ENCODE peak calls at places on chromosomes 11 and 22, in ten cellular contexts. One of them, this sample, is unnamed. For H3K4me1, the result is how much of the 10 kb centered on the place peaks cover.

GRCh38 chr11:46463701-46464100 is 72.1 kb upstream of the CHRM4 start:
- DNase-seq in adrenal gland: no peak
- DNase-seq in prostate gland: no peak
- DNase-seq in A549: no peak
- DNase-seq in IMR-90: no peak
- DNase-seq in breast epithelium: no peak
- DNase-seq in suprapubic skin: no peak
- DNase-seq in transverse colon: no peak
- DNase-seq in ovary: no peak
- DNase-seq in sigmoid colon: no peak
- DNase-seq in this sample: no peak

GRCh38 chr22:25051073-25051472 is 98.6 kb downstream of the KIAA1671 start:
- DNase-seq in adrenal gland: no peak
- DNase-seq in prostate gland: no peak
- DNase-seq in A549: peak
- DNase-seq in IMR-90: no peak
- DNase-seq in breast epithelium: no peak
- DNase-seq in suprapubic skin: no peak
- DNase-seq in transverse colon: no peak
- DNase-seq in ovary: no peak
- DNase-seq in sigmoid colon: no peak
- DNase-seq in this sample: no peak

GRCh38 chr11:95556342-95557151 is 233.0 kb downstream of the FAM76B start:
- DNase-seq in adrenal gland: no peak
- DNase-seq in prostate gland: no peak
- DNase-seq in A549: no peak
- DNase-seq in IMR-90: peak
- DNase-seq in breast epithelium: no peak
- DNase-seq in suprapubic skin: no peak
- DNase-seq in transverse colon: no peak
- DNase-seq in ovary: no peak
- DNase-seq in sigmoid colon: no peak
- DNase-seq in this sample: no peak

GRCh38 chr11:94776351-94777321 is 8.5 kb downstream of the AMOTL1 start:
- DNase-seq in adrenal gland: no peak
- DNase-seq in prostate gland: peak
- DNase-seq in A549: peak
- DNase-seq in IMR-90: peak
- DNase-seq in breast epithelium: no peak
- DNase-seq in suprapubic skin: no peak
- DNase-seq in transverse colon: no peak
- DNase-seq in ovary: no peak
- DNase-seq in sigmoid colon: peak
- DNase-seq in this sample: no peak

GRCh38 chr11:75779960-75780359 is 11.4 kb downstream of the DGAT2 start:
- DNase-seq in adrenal gland: no peak
- DNase-seq in prostate gland: no peak
- DNase-seq in A549: no peak
- DNase-seq in IMR-90: no peak
- DNase-seq in breast epithelium: no peak
- DNase-seq in suprapubic skin: no peak
- DNase-seq in transverse colon: no peak
- DNase-seq in ovary: no peak
- DNase-seq in sigmoid colon: no peak
- DNase-seq in this sample: no peak

GRCh38 chr22:25661067-25661466 is 80.9 kb upstream of the MYO18B start:
- DNase-seq in adrenal gland: no peak
- DNase-seq in prostate gland: no peak
- DNase-seq in A549: no peak
- DNase-seq in IMR-90: no peak
- DNase-seq in breast epithelium: no peak
- DNase-seq in suprapubic skin: no peak
- DNase-seq in transverse colon: no peak
- DNase-seq in ovary: no peak
- DNase-seq in sigmoid colon: no peak
- DNase-seq in this sample: no peak

GRCh38 chr11:19711911-19712280 is 741 bp upstream of the NAV2 start:
- DNase-seq in adrenal gland: no peak
- DNase-seq in prostate gland: peak
- DNase-seq in A549: no peak
- DNase-seq in IMR-90: no peak
- DNase-seq in breast epithelium: no peak
- DNase-seq in suprapubic skin: no peak
- DNase-seq in transverse colon: peak
- DNase-seq in ovary: peak
- DNase-seq in sigmoid colon: no peak
- DNase-seq in this sample: no peak

GRCh38 chr11:99244613-99245012 is 223.9 kb downstream of the CNTN5 start:
- DNase-seq in adrenal gland: no peak
- DNase-seq in prostate gland: no peak
- DNase-seq in A549: no peak
- DNase-seq in IMR-90: peak
- DNase-seq in breast epithelium: no peak
- DNase-seq in suprapubic skin: no peak
- DNase-seq in transverse colon: no peak
- DNase-seq in ovary: no peak
- DNase-seq in sigmoid colon: no peak
- DNase-seq in this sample: no peak

GRCh38 chr11:109696191-109696897 is 274.4 kb downstream of the C11orf87 start:
- DNase-seq in adrenal gland: no peak
- DNase-seq in prostate gland: no peak
- DNase-seq in A549: no peak
- DNase-seq in IMR-90: peak
- DNase-seq in breast epithelium: no peak
- DNase-seq in suprapubic skin: no peak
- DNase-seq in transverse colon: no peak
- DNase-seq in ovary: no peak
- DNase-seq in sigmoid colon: no peak
- DNase-seq in this sample: no peak

DNA sequence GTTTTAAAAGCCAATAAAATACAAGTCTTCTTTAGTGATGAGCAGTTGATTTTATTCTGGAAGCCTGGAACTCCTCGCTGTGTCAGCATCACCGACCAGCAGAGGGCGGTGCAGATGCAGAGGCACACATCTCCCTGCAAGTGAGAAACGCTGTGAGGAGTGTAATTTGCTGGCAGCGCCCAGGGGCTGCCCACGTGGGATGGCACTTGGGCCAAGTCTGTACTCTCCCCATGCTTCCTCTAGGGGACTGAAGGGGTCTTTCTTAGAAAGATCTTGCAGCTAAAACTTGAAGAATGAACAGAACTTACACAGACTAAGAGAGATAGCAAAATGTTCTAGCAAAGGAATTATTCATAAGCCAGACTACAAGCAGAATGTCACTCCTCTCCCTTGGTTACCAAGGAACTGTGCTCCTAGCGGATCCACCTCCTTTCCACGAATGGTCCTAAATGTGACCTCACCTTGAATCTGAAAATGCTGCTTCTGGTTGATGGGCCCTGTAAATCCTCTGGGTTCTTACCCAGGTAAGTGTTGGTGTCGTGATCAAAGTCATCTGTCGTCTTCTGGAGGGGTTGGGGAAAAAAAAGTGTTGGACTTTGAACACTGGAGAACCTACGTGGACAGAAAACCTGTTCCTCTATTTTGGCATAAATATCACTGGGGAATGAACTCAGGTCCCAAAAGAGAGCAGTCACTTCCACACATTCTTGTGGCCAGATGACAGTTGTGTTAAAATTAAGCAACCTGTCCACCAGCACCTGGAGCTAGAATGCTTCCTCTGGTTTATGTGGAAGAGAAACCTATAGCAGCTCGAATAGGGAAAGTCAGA is 31.8 kb downstream of the CNTF start:
- DNase-seq in adrenal gland: peak
- DNase-seq in prostate gland: peak
- DNase-seq in A549: peak
- DNase-seq in IMR-90: peak
- DNase-seq in breast epithelium: peak
- DNase-seq in suprapubic skin: peak
- DNase-seq in transverse colon: peak
- DNase-seq in ovary: peak
- DNase-seq in sigmoid colon: peak
- DNase-seq in this sample: peak
- TF ChIP-seq POLR2A in adrenal gland: no peak
- TF ChIP-seq POLR2A in prostate gland: no peak
- TF ChIP-seq POLR2A in A549: no peak
- TF ChIP-seq POLR2A in IMR-90: no peak
- TF ChIP-seq POLR2A in breast epithelium: no peak
- TF ChIP-seq POLR2A in suprapubic skin: no peak
- TF ChIP-seq POLR2A in transverse colon: no peak
- TF ChIP-seq POLR2A in ovary: no peak
- TF ChIP-seq POLR2A in sigmoid colon: no peak
- TF ChIP-seq POLR2A in this sample: no peak

DNA sequence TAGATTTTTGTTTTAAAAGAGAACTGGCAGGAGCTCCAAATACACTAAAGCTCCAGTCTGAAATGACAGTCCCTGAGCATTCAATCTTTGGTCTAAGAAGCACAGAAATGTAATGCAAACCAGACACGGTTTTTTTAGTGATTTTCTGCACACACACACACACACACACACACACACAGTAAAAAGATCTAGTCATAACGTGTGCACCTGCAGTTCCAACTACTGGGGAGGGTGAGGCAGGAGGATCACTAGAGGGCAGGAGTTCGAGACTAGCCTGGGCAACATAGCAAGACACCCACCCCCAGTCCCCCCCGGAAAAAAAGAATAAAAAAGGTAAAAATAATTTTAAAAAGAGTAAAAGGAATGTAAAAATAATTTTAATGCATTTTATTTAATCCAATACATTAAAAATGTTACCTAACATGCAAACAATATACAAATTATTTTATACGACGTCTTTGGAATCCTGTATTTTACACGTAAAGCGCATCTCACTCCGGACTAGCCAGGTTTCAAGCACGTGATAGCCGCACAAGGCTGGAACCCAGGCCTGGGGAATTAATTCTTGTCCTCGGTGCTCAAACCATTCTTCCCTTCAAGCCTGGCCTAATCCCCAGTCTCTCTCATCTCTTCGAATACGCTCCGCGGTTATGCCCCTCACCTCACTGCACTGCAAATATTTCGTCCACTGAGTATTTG is 762 bp upstream of the TBC1D22A start:
- DNase-seq in adrenal gland: no peak
- DNase-seq in prostate gland: no peak
- DNase-seq in A549: no peak
- DNase-seq in IMR-90: peak
- DNase-seq in breast epithelium: no peak
- DNase-seq in suprapubic skin: no peak
- DNase-seq in transverse colon: no peak
- DNase-seq in ovary: no peak
- DNase-seq in sigmoid colon: no peak
- DNase-seq in this sample: no peak
- H3K4me1 ChIP-seq in adrenal gland: under half
- H3K4me1 ChIP-seq in prostate gland: under half
- H3K4me1 ChIP-seq in A549: under half
- H3K4me1 ChIP-seq in IMR-90: under half
- H3K4me1 ChIP-seq in breast epithelium: under half
- H3K4me1 ChIP-seq in suprapubic skin: under half
- H3K4me1 ChIP-seq in transverse colon: half or more
- H3K4me1 ChIP-seq in ovary: under half
- H3K4me1 ChIP-seq in sigmoid colon: under half
- H3K4me1 ChIP-seq in this sample: half or more

GRCh38 chr22:38174626-38175025 is 7.0 kb downstream of the PLA2G6 start:
- DNase-seq in adrenal gland: peak
- DNase-seq in prostate gland: no peak
- DNase-seq in A549: no peak
- DNase-seq in IMR-90: no peak
- DNase-seq in breast epithelium: no peak
- DNase-seq in suprapubic skin: no peak
- DNase-seq in transverse colon: no peak
- DNase-seq in ovary: no peak
- DNase-seq in sigmoid colon: peak
- DNase-seq in this sample: no peak

GRCh38 chr22:38177926-38178604 is 3.6 kb downstream of the PLA2G6 start:
- DNase-seq in adrenal gland: peak
- DNase-seq in prostate gland: peak
- DNase-seq in A549: peak
- DNase-seq in IMR-90: peak
- DNase-seq in breast epithelium: peak
- DNase-seq in suprapubic skin: no peak
- DNase-seq in transverse colon: peak
- DNase-seq in ovary: peak
- DNase-seq in sigmoid colon: peak
- DNase-seq in this sample: peak

GRCh38 chr22:38175206-38176118 is 6.2 kb downstream of the PLA2G6 start:
- DNase-seq in adrenal gland: no peak
- DNase-seq in prostate gland: no peak
- DNase-seq in A549: no peak
- DNase-seq in IMR-90: no peak
- DNase-seq in breast epithelium: no peak
- DNase-seq in suprapubic skin: no peak
- DNase-seq in transverse colon: no peak
- DNase-seq in ovary: peak
- DNase-seq in sigmoid colon: peak
- DNase-seq in this sample: no peak

GRCh38 chr22:38177044-38177443 is 4.6 kb downstream of the PLA2G6 start:
- DNase-seq in adrenal gland: peak
- DNase-seq in prostate gland: no peak
- DNase-seq in A549: no peak
- DNase-seq in IMR-90: no peak
- DNase-seq in breast epithelium: no peak
- DNase-seq in suprapubic skin: no peak
- DNase-seq in transverse colon: no peak
- DNase-seq in ovary: no peak
- DNase-seq in sigmoid colon: peak
- DNase-seq in this sample: no peak

DNA sequence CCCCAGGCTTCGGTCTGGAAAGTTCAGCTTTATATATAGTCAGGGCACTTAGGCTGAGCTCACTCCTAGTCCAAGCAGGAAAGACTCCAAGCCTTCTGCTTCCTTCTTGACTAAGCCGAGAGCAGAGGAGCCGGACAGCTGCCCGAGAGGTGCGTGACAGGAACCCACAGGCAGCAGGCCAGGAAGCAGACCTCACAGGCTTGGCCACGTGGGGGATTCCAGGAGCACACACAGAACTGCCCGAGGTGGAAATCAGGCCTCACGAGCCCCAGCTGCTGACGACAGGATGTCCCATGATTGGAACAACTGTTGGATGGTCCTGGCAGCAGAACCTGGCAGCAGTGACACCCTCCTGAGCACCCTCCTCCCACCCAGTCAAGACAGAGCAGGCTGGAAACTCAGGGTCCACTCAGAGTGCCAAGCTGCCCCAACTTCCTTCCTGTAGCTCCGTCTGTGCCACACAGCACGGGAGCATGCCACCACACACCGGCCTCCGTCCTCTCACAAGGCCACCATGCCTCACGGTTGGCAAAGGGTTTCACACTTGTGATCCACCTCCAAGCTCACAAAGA is 5.4 kb downstream of the PLA2G6 start:
- DNase-seq in adrenal gland: peak
- DNase-seq in prostate gland: peak
- DNase-seq in A549: no peak
- DNase-seq in IMR-90: peak
- DNase-seq in breast epithelium: peak
- DNase-seq in suprapubic skin: no peak
- DNase-seq in transverse colon: peak
- DNase-seq in ovary: peak
- DNase-seq in sigmoid colon: peak
- DNase-seq in this sample: peak
- TF ChIP-seq POLR2A in adrenal gland: no peak
- TF ChIP-seq POLR2A in prostate gland: no peak
- TF ChIP-seq POLR2A in A549: no peak
- TF ChIP-seq POLR2A in IMR-90: no peak
- TF ChIP-seq POLR2A in breast epithelium: no peak
- TF ChIP-seq POLR2A in suprapubic skin: no peak
- TF ChIP-seq POLR2A in transverse colon: peak
- TF ChIP-seq POLR2A in ovary: no peak
- TF ChIP-seq POLR2A in sigmoid colon: no peak
- TF ChIP-seq POLR2A in this sample: no peak

GRCh38 chr22:19464975-19465374 is 14.0 kb downstream of the UFD1 start:
- DNase-seq in adrenal gland: no peak
- DNase-seq in prostate gland: no peak
- DNase-seq in A549: no peak
- DNase-seq in IMR-90: no peak
- DNase-seq in breast epithelium: no peak
- DNase-seq in suprapubic skin: no peak
- DNase-seq in transverse colon: no peak
- DNase-seq in ovary: no peak
- DNase-seq in sigmoid colon: no peak
- DNase-seq in this sample: no peak
- H3K4me1 ChIP-seq in adrenal gland: under half
- H3K4me1 ChIP-seq in prostate gland: under half
- H3K4me1 ChIP-seq in A549: under half
- H3K4me1 ChIP-seq in IMR-90: under half
- H3K4me1 ChIP-seq in breast epithelium: under half
- H3K4me1 ChIP-seq in suprapubic skin: under half
- H3K4me1 ChIP-seq in transverse colon: under half
- H3K4me1 ChIP-seq in ovary: under half
- H3K4me1 ChIP-seq in sigmoid colon: under half
- H3K4me1 ChIP-seq in this sample: under half

This sample was measured in tibial nerve.